ENCODE peak calls at places on chromosomes 6 and 20, in five cellular contexts. W, P, Q, O and X are unnamed samples. For H3K36me3, the result is how much of the 10 kb centered on the place peaks cover.

GRCh38 chr6:111591370-111591900 is 14.2 kb downstream of the TRAF3IP2 start:
- DNase-seq in W (peak), P (peak), Q (peak), O (no peak), X (no peak)

GRCh38 chr6:137121401-137121997 is 51.9 kb downstream of the IL22RA2 start:
- DNase-seq in W (no peak), P (no peak), Q (peak), O (no peak), X (no peak)

GRCh38 chr6:154113392-154113791 is 74.4 kb downstream of the OPRM1 start:
- DNase-seq in W (no peak), P (no peak), Q (no peak), O (no peak), X (no peak)

GRCh38 chr6:104789770-104790190 is 69.9 kb downstream of the HACE1 start:
- DNase-seq in W (peak), P (no peak), Q (peak), O (no peak), X (peak)

GRCh38 chr20:56940466-56940865 is 311.4 kb downstream of the TFAP2C start:
- DNase-seq in W (no peak), P (no peak), Q (no peak), O (no peak), X (no peak)

GRCh38 chr20:63093966-63094766 is 87.4 kb upstream of the BHLHE23 start:
- DNase-seq in W (no peak), P (peak), Q (no peak), O (no peak), X (no peak)

GRCh38 chr20:44600301-44600700 is 17.9 kb downstream of the PKIG start:
- DNase-seq in W (no peak), P (no peak), Q (no peak), O (no peak), X (no peak)

GRCh38 chr6:64717281-64717680 is 989.7 kb downstream of the EYS start:
- DNase-seq in W (no peak), P (no peak), Q (no peak), O (no peak), X (no peak)

GRCh38 chr6:15132854-15133670 is 112.8 kb upstream of the JARID2 start:
- DNase-seq in W (peak), P (no peak), Q (peak), O (no peak), X (no peak)

GRCh38 chr6:4732691-4733315 is 43.4 kb upstream of the CDYL start:
- DNase-seq in W (peak), P (no peak), Q (peak), O (peak), X (peak)

GRCh38 chr6:129368970-129369369 is 341.0 kb downstream of the ARHGAP18 start:
- DNase-seq in W (no peak), P (no peak), Q (no peak), O (no peak), X (no peak)

GRCh38 chr6:17413313-17413750 is 19.9 kb downstream of the CAP2 start:
- DNase-seq in W (peak), P (no peak), Q (no peak), O (no peak), X (no peak)

GRCh38 chr6:54958446-54958845 is 111.9 kb downstream of the FAM83B start:
- DNase-seq in W (no peak), P (no peak), Q (no peak), O (no peak), X (no peak)

GRCh38 chr6:81326856-81327561 is 425.5 kb downstream of the TENT5A start:
- DNase-seq in W (peak), P (no peak), Q (no peak), O (no peak), X (no peak)

GRCh38 chr6:16199792-16200191 is 38.6 kb upstream of the GMPR start:
- DNase-seq in W (no peak), P (no peak), Q (no peak), O (peak), X (no peak)

GRCh38 chr6:37311666-37312473 is 41.9 kb upstream of the RNF8 start:
- DNase-seq in W (peak), P (no peak), Q (no peak), O (no peak), X (no peak)

GRCh38 chr6:72950114-72950860 is 275.0 kb downstream of the KHDC1L start:
- DNase-seq in W (peak), P (no peak), Q (no peak), O (no peak), X (no peak)

GRCh38 chr6:32979720-32980487 is 11.5 kb downstream of the BRD2 start:
- DNase-seq in W (no peak), P (no peak), Q (no peak), O (no peak), X (no peak)

GRCh38 chr6:32982702-32983492 is 14.5 kb downstream of the BRD2 start:
- DNase-seq in W (no peak), P (no peak), Q (peak), O (no peak), X (no peak)

GRCh38 chr6:32982084-32982701 is 13.8 kb downstream of the BRD2 start:
- DNase-seq in W (no peak), P (no peak), Q (no peak), O (no peak), X (no peak)

GRCh38 chr6:32977953-32978324 is 9.5 kb downstream of the BRD2 start:
- DNase-seq in W (no peak), P (no peak), Q (no peak), O (no peak), X (no peak)

GRCh38 chr6:32980488-32981038 is 12.2 kb downstream of the BRD2 start:
- DNase-seq in W (no peak), P (no peak), Q (no peak), O (no peak), X (no peak)
- H3K36me3 ChIP-seq in W (half or more), P (half or more), Q (under half), O (under half), X (under half)

GRCh38 chr6:132792510-132792909 is 5.9 kb downstream of the SLC18B1 start:
- DNase-seq in W (no peak), P (no peak), Q (no peak), O (no peak), X (no peak)
- H3K36me3 ChIP-seq in W (under half), P (under half), Q (under half), O (under half), X (under half)

DNA sequence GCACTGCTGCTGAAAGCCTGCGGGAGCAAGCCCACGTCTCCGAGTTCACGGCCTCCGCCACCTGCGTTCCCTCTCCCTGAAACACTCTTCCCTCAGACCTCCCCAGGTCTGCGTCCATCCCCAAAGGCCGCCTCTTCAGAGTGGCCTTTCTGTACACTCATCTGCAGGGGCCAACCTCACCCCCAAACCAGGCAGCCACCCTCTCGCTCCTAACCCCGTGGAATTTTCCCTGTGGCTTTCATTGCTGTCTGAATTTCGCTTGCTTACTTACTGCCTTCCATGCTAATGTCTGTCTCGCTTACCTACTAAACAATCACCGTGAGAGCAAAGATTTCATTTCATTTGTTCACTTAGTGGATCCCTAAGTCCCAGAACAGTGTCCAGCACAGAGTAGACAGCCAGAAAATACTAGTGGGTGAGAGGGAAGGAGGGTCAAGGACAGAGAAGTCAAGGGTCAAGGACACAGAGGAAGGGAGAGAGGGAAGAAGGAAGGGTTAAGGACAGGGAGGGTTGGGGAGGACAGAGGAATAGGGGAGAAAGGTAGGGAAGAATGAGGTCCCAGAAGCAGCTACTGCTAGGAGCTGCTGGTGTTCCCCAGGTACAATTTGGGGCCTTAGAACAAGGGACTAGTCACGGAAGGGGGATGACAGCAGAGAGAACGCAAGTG is 114.8 kb downstream of the NFATC2 start:
- DNase-seq in W (no peak), P (no peak), Q (no peak), O (no peak), X (no peak)
- H3K36me3 ChIP-seq in W (under half), P (under half), Q (under half), O (under half), X (under half)

DNA sequence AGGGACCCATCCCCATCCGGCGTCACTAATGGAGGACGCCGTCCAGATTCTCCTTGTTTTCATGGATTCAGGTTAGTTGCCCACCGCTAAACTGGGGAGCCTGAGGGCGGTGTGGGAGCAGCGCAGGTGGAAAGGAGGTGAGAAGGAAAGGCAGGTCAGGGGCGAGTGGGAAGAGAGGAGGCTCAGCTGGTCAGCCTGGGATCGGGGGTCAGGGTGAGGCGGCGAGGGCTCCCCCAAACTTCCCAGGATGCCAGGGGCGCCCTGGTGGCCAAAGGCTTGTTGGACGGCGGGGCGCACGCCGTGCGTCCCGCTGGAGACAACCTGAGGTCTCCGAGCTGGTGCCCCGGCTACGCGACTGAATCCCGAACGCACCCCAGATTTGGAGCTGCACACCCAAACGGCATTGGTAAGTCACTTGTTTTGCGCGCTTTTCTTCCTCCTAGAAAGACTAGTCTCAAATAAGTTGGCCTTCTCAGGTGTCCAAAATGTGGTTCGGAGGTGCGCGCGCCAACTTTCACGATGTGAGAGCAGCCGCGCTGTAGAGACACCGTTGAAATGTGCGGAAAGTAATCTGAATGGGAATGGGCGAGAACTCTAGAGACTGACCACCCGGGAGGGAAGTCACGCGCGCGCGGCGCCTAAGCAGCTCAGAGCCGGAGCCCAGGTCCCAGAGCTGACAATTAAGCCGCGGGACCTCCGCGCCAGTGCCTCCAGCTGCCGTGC is 9.7 kb downstream of the GNAS-AS1 start:
- DNase-seq in W (no peak), P (no peak), Q (no peak), O (peak), X (peak)
- H3K36me3 ChIP-seq in W (under half), P (under half), Q (under half), O (under half), X (under half)

GRCh38 chr20:13791562-13792459 is 7.0 kb downstream of the NDUFAF5 start:
- DNase-seq in W (no peak), P (no peak), Q (no peak), O (no peak), X (no peak)

GRCh38 chr20:13786143-13786828 is 1.5 kb downstream of the NDUFAF5 start:
- DNase-seq in W (no peak), P (no peak), Q (peak), O (no peak), X (no peak)

GRCh38 chr20:13790708-13791107 is 5.9 kb downstream of the NDUFAF5 start:
- DNase-seq in W (no peak), P (no peak), Q (no peak), O (no peak), X (no peak)

GRCh38 chr20:13784893-13785715 is at the start of the genes ESF1 and NDUFAF5:
- DNase-seq in W (peak), P (peak), Q (peak), O (peak), X (peak)

DNA sequence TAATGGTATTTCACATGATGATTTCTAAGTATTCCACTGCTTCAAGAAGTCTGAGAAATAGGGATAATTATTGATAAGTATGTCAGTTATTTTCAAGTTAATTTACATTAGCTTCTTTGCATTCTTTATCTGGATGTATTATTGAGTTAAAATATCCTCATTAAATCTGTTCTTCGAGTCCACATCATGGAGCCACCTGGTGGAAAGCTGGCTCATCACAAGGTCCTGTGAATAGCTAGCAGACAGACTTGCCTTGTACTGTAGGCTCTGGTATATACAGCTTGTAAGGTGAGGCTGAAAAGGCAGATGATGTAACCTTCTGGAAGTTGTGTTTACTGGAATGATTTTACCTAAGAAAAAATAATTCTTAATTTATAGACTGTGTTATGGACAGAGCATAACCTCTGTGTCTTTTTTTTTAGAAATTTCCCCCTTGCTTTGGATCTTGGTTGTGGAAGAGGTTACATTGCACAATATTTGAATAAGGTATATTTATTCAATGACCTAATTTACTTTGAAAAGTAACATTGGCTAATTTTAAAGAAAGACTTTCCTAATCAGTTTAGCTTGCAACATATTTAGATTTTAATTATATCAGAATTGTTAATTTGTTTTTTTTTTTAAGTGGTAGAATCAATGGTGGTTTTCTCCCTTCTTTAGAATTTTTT is 3.5 kb downstream of the NDUFAF5 start:
- DNase-seq in W (peak), P (peak), Q (peak), O (peak), X (peak)
- H3K36me3 ChIP-seq in W (under half), P (under half), Q (under half), O (under half), X (under half)

DNA sequence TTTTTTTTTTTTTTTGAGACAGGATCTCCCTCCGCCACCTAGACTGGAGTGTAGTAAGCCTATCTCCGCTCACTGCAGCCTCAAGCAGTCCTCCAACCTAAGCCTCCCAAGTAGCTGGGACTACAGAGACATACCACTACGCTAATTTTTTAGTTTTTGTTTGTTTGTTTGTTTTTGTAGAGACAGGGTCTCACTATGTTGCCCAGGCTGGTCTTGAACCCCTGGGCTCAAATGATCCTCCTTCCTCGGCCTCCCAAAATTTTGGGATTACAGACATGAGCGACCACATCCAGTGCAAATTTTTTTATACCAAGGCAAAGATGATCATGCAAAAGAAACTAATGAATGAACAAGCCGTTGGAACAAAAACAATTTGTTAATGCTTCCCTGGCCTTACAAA is 5.3 kb downstream of the FUCA2 start:
- DNase-seq in W (no peak), P (no peak), Q (no peak), O (no peak), X (no peak)
- H3K36me3 ChIP-seq in W (under half), P (under half), Q (under half), O (under half), X (under half)